ENCODE peak calls at places on chromosomes 6 and 20, in five cellular contexts. D is RWPE1, H is sigmoid colon, R is WTC11, A is HFFc6. I is an unnamed sample.

GRCh38 chr20:48704761-48705160 is 123.0 kb downstream of the PREX1 start:
- DNase-seq in D (no peak), H (peak), R (no peak), A (no peak), I (no peak)

GRCh38 chr20:14055127-14055742 is 59.9 kb downstream of the MACROD2 start:
- DNase-seq in D (peak), H (no peak), R (no peak), A (peak), I (peak)

GRCh38 chr6:74280130-74280692 is 584.2 kb downstream of the CD109 start:
- DNase-seq in D (no peak), H (no peak), R (no peak), A (no peak), I (no peak)

GRCh38 chr20:846894-847278 is 13.4 kb downstream of the FAM110A start:
- DNase-seq in D (no peak), H (no peak), R (no peak), A (no peak), I (no peak)

GRCh38 chr6:169162249-169162967 is 91.2 kb downstream of the THBS2 start:
- DNase-seq in D (no peak), H (no peak), R (no peak), A (no peak), I (no peak)

GRCh38 chr20:32534661-32535240 is 50.4 kb downstream of the NOL4L start:
- DNase-seq in D (no peak), H (no peak), R (peak), A (no peak), I (no peak)

GRCh38 chr6:3785745-3786098 is 34.2 kb upstream of the PXDC1 start:
- DNase-seq in D (no peak), H (no peak), R (no peak), A (no peak), I (no peak)

GRCh38 chr6:146962332-146962731 is 241.9 kb upstream of the STXBP5 start:
- DNase-seq in D (no peak), H (no peak), R (no peak), A (no peak), I (peak)

GRCh38 chr6:56091159-56091869 is 156.1 kb downstream of the COL21A1 start:
- DNase-seq in D (peak), H (no peak), R (no peak), A (peak), I (peak)

GRCh38 chr6:20655317-20655716 is 121.1 kb downstream of the CDKAL1 start:
- DNase-seq in D (no peak), H (no peak), R (no peak), A (no peak), I (peak)

GRCh38 chr6:158560787-158561246 is 926 bp downstream of the TMEM181 start:
- DNase-seq in D (no peak), H (no peak), R (no peak), A (no peak), I (peak)

GRCh38 chr6:49646130-49646824 is 9.6 kb upstream of the RHAG start:
- DNase-seq in D (no peak), H (no peak), R (no peak), A (no peak), I (no peak)

GRCh38 chr6:10269814-10270472 is 144.9 kb downstream of the TFAP2A start:
- DNase-seq in D (no peak), H (no peak), R (no peak), A (peak), I (peak)

GRCh38 chr6:89243331-89243629 is 26.1 kb upstream of the GABRR1 start:
- DNase-seq in D (no peak), H (no peak), R (no peak), A (no peak), I (no peak)

GRCh38 chr6:150667977-150668716 is 68.5 kb downstream of the PLEKHG1 start:
- DNase-seq in D (peak), H (peak), R (no peak), A (peak), I (peak)
- TF ChIP-seq CTCF in D (no peak), H (no peak), R (no peak), A (no peak), I (peak)

DNA sequence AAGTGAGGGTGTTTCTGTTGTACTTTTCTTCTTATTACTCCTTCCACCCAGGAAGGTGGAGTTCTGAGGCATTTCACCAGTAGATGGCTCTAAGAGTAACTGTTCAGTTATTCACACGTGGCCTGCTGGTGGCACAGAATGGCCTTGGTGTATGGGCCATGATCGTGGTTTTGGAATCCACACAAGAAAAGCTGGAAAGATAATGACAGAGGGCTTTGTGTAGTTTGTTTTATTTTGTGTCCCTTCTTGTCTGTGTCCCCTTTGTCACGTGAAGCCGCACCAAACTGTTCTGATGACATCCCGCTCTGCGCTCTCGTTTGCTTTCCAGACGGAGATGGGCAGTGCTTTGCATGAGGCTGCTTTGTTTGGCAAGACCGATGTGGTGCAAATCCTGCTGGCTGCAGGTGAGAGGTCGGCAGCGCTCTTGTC is 93.4 kb downstream of the ANKS1A start:
- DNase-seq in D (no peak), H (no peak), R (no peak), A (peak), I (peak)
- TF ChIP-seq CTCF in D (no peak), H (no peak), R (no peak), A (peak), I (peak)

GRCh38 chr6:54992789-54993188 is 146.2 kb downstream of the FAM83B start:
- DNase-seq in D (no peak), H (no peak), R (peak), A (no peak), I (peak)
- TF ChIP-seq CTCF in D (peak), H (no peak), R (peak), A (peak), I (peak)

GRCh38 chr6:110731196-110731595 is 84.1 kb downstream of the CDK19 start:
- DNase-seq in D (no peak), H (no peak), R (no peak), A (peak), I (no peak)

GRCh38 chr6:110728501-110728900 is 86.8 kb downstream of the CDK19 start:
- DNase-seq in D (no peak), H (no peak), R (no peak), A (no peak), I (no peak)

GRCh38 chr6:110731898-110732297 is 83.4 kb downstream of the CDK19 start:
- DNase-seq in D (no peak), H (no peak), R (no peak), A (no peak), I (no peak)
- TF ChIP-seq CTCF in D (no peak), H (no peak), R (no peak), A (peak), I (no peak)

GRCh38 chr6:36779227-36779626 is 60.0 kb downstream of the CPNE5 start:
- DNase-seq in D (no peak), H (no peak), R (no peak), A (no peak), I (no peak)
- TF ChIP-seq CTCF in D (no peak), H (no peak), R (no peak), A (no peak), I (no peak)

GRCh38 chr6:29553268-29554057 is 6.1 kb downstream of the UBD start:
- DNase-seq in D (no peak), H (peak), R (peak), A (no peak), I (peak)
- TF ChIP-seq CTCF in D (no peak), H (no peak), R (no peak), A (no peak), I (no peak)

GRCh38 chr6:23873161-23873560 is 252.9 kb upstream of the NRSN1 start:
- DNase-seq in D (no peak), H (no peak), R (no peak), A (no peak), I (no peak)
- TF ChIP-seq CTCF in D (no peak), H (no peak), R (no peak), A (no peak), I (no peak)